ENCODE peak calls at places on chromosomes 3 and 15, in eight cellular contexts. Q, U, W, T, R, D, J and Z are unnamed samples.

GRCh38 chr3:73716418-73716817 is 91.7 kb upstream of the PDZRN3 start:
- DNase-seq in J (no peak), D (no peak), U (no peak), W (no peak), R (no peak), T (no peak), Q (no peak), Z (no peak)

GRCh38 chr15:77623008-77623877 is 9.5 kb downstream of the LINGO1 start:
- DNase-seq in T (no peak), Q (no peak), D (no peak), W (no peak), U (no peak), J (no peak), R (no peak), Z (no peak)

GRCh38 chr15:58559904-58560588 is 128.3 kb downstream of the LIPC start:
- DNase-seq in J (no peak), Q (no peak), D (no peak), W (no peak), T (peak), R (no peak), U (no peak), Z (no peak)

GRCh38 chr3:179454887-179455286 is 3.6 kb upstream of the GNB4 start:
- DNase-seq in T (no peak), Q (no peak), R (no peak), U (no peak), D (no peak), W (no peak), J (peak), Z (no peak)

GRCh38 chr15:69573815-69574472 is 121.3 kb downstream of the RPLP1 start:
- DNase-seq in D (no peak), W (peak), R (no peak), J (peak), U (no peak), Q (peak), T (no peak), Z (no peak)

GRCh38 chr3:58556761-58557181 is 19.8 kb upstream of the ACOX2 start:
- DNase-seq in W (no peak), R (no peak), D (no peak), T (no peak), Q (no peak), J (no peak), U (no peak), Z (no peak)

GRCh38 chr3:129184396-129184656 is 630 bp upstream of the CNBP start:
- DNase-seq in R (peak), Q (peak), U (no peak), W (peak), T (no peak), D (peak), J (no peak), Z (peak)

GRCh38 chr3:134651347-134652041 is 672 bp upstream of the KY start:
- DNase-seq in Q (no peak), W (no peak), J (no peak), D (no peak), U (no peak), R (peak), T (peak), Z (no peak)

GRCh38 chr3:172562881-172563835 is 39.9 kb upstream of the TNFSF10 start:
- DNase-seq in R (peak), D (no peak), J (peak), W (peak), T (no peak), Q (peak), U (no peak), Z (no peak)

GRCh38 chr15:89419370-89419984 is 76.9 kb downstream of the RHCG start:
- DNase-seq in J (peak), Q (peak), W (no peak), T (no peak), U (peak), D (peak), R (peak), Z (peak)

GRCh38 chr3:119403201-119403600 is 60.2 kb downstream of the TMEM39A start:
- DNase-seq in R (no peak), Q (no peak), D (no peak), J (no peak), W (no peak), T (no peak), U (no peak), Z (no peak)

GRCh38 chr3:156687023-156687422 is 12.6 kb downstream of the TIPARP start:
- DNase-seq in R (no peak), T (no peak), D (no peak), W (no peak), Q (no peak), J (no peak), U (no peak), Z (no peak)

GRCh38 chr3:102530443-102531195 is 95.8 kb downstream of the ZPLD1 start:
- DNase-seq in J (peak), W (no peak), Q (no peak), T (no peak), D (no peak), U (no peak), R (no peak), Z (no peak)

GRCh38 chr3:44414517-44415090 is 62.9 kb downstream of the ZNF445 start:
- DNase-seq in T (peak), J (no peak), W (no peak), R (no peak), Q (no peak), U (no peak), D (no peak), Z (no peak)

GRCh38 chr15:99058421-99058870 is 46.4 kb upstream of the SYNM start:
- DNase-seq in U (no peak), T (peak), D (no peak), R (no peak), J (no peak), Q (no peak), W (no peak), Z (no peak)

GRCh38 chr3:124599779-124600693 is 130.2 kb upstream of the UMPS start:
- DNase-seq in J (peak), R (no peak), D (no peak), Q (no peak), W (no peak), T (no peak), U (no peak), Z (no peak)

GRCh38 chr3:128488995-128489859 is 3.8 kb downstream of the GATA2 start:
- DNase-seq in R (peak), W (no peak), D (no peak), Q (peak), T (no peak), U (no peak), J (no peak), Z (peak)

GRCh38 chr3:42539871-42540714 is 37.6 kb downstream of the VIPR1 start:
- DNase-seq in R (peak), Q (peak), J (no peak), D (peak), W (peak), U (peak), T (no peak), Z (peak)

GRCh38 chr15:80031841-80032240 is 27.6 kb upstream of the ZFAND6 start:
- DNase-seq in T (no peak), D (no peak), W (peak), Q (peak), R (no peak), J (no peak), U (no peak), Z (no peak)

GRCh38 chr3:46438831-46439230 is 25.9 kb downstream of the LTF start:
- DNase-seq in J (no peak), Q (no peak), U (no peak), W (no peak), D (no peak), T (no peak), R (no peak), Z (no peak)

GRCh38 chr3:46440531-46441294 is 24.0 kb downstream of the LTF start:
- DNase-seq in T (no peak), W (peak), J (no peak), D (no peak), R (no peak), Q (peak), U (no peak), Z (no peak)

GRCh38 chr3:46448721-46449120 is 16.0 kb downstream of the LTF start:
- DNase-seq in T (no peak), Q (no peak), D (no peak), R (no peak), J (no peak), W (no peak), U (no peak), Z (no peak)

GRCh38 chr3:46447535-46447934 is 17.2 kb downstream of the LTF start:
- DNase-seq in W (no peak), Q (no peak), J (no peak), U (no peak), R (no peak), T (no peak), D (no peak), Z (no peak)

GRCh38 chr3:46442591-46443530 is 21.8 kb downstream of the LTF start:
- DNase-seq in W (peak), T (no peak), D (no peak), R (no peak), Q (no peak), U (no peak), J (peak), Z (peak)
- TF ChIP-seq CTCF in W (peak), T (peak), D (peak), R (no peak), Q (no peak), U (peak), J (peak), Z (peak)

GRCh38 chr3:122679085-122679466 is 1.6 kb upstream of the PARP14 start:
- DNase-seq in J (peak), W (peak), U (peak), R (peak), T (peak), Q (peak), D (peak), Z (peak)

GRCh38 chr3:122678496-122678895 is 2.1 kb upstream of the PARP14 start:
- DNase-seq in U (no peak), W (no peak), J (no peak), R (no peak), T (no peak), D (no peak), Q (no peak), Z (no peak)

GRCh38 chr3:122681294-122682015 is 816 bp downstream of the PARP14 start:
- DNase-seq in T (no peak), R (no peak), W (no peak), J (no peak), Q (no peak), D (no peak), U (no peak), Z (no peak)

GRCh38 chr3:122680381-122681293 is at the start of gene PARP14:
- DNase-seq in R (peak), D (peak), T (no peak), J (peak), W (peak), Q (peak), U (peak), Z (peak)

GRCh38 chr3:122679467-122680291 is 960 bp upstream of the PARP14 start:
- DNase-seq in J (no peak), R (peak), U (no peak), W (peak), Q (no peak), T (no peak), D (no peak), Z (peak)
- TF ChIP-seq CTCF in J (no peak), R (peak), U (peak), W (no peak), Q (peak), T (no peak), D (no peak), Z (no peak)

DNA sequence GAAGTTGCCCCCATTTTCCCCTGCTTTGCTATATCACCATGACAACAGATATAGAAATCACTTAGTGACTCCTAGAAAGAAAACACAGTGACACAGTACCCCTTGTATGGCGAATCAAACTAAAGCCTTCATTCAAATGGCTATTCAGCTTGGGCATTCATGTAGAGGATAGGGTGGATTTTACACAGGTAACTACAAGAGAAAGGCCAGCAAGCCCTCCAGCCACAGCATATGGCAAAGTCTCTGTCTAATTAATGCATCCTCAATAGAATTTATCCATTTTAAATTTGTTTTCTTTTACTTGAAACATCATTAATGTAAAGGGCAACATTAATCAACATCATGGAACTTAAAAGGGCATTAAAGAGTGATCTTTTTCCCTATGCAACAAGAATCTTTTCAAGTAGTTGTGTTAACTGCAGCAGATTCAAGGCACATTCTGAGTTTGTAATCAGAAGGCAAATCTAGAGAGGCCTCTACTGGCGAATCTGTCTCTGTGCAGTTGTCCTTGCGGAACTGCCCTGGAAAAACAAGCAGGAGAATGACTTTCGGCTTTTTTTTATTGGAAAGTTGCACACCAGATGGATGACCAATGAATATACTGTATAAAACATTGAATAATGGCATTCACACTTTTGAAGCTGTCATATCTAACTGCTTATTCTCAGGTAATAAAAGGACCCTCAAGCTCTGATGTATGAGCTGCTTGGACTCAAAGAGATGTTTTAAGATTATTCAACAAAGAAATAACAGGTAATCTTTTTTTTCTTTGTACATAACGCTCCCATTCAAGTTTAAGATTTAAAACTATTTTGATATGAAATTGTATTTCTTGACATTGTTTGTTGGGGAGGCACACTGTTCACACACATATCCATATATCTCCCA is 621.6 kb upstream of the AGTR1 start:
- DNase-seq in W (peak), T (no peak), U (no peak), J (peak), D (no peak), Q (no peak), R (peak), Z (peak)
- TF ChIP-seq CTCF in W (peak), T (peak), U (no peak), J (peak), D (peak), Q (no peak), R (peak), Z (peak)

DNA sequence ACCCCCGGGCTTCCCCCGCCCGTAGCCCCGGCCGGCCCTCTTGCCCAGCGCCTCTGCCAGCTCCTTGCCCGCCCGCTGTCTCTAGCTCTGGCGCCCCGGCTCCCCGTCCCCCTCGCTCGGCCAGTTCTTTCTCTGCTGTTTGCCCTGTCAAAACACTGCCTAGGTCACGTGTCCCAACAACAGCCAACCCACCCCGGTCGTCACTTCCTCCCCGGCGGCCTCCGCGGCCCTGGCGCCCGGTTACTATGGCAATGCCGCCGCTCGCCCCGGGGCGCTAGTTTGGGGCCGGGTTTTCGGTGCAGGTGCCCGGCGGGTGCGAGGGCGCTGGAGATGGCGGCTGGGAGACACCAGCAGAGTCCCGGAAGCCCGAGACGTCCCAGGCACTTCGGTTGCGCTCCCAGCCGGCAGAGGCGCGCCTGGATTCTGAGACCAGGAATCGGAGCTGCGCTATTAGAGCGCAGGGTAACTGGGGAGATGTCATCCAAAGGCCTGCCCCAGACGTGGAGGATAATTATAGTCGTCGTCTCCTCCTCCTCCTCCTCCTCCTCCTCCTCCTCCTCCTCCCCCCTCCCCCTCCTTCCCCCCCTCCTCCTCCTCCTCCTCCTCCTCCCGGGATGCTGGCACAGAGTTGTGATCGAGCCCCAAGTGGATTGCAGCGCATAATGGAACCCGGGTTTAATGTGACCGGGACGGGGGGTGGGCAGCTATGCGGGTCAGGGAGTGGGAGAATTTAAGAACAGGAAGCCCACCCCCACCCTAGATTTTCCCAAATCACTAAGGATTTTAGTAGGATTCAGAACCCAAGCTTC is at the start of gene ATOSA:
- DNase-seq in J (peak), U (peak), W (peak), D (peak), T (peak), Q (peak), R (peak), Z (peak)
- TF ChIP-seq CTCF in J (peak), U (no peak), W (no peak), D (peak), T (peak), Q (no peak), R (no peak), Z (no peak)

GRCh38 chr3:47664519-47664918 is 85.9 kb upstream of the CSPG5 start:
- DNase-seq in R (no peak), J (no peak), D (no peak), Q (no peak), T (no peak), U (no peak), W (peak), Z (no peak)
- TF ChIP-seq CTCF in R (no peak), J (peak), D (peak), Q (no peak), T (peak), U (no peak), W (peak), Z (peak)

GRCh38 chr3:100761211-100761921 is 52.1 kb downstream of the TFG start:
- DNase-seq in U (no peak), Q (peak), W (peak), D (no peak), R (no peak), T (no peak), J (no peak), Z (no peak)
- TF ChIP-seq CTCF in U (no peak), Q (peak), W (peak), D (peak), R (no peak), T (peak), J (peak), Z (no peak)

GRCh38 chr3:139521144-139521543 is 18.4 kb downstream of the RBP1 start:
- DNase-seq in T (no peak), W (no peak), J (no peak), D (no peak), U (no peak), Q (no peak), R (no peak), Z (no peak)

GRCh38 chr3:139523718-139524117 is 15.8 kb downstream of the RBP1 start:
- DNase-seq in W (no peak), Q (no peak), U (no peak), D (no peak), T (peak), R (no peak), J (no peak), Z (no peak)

GRCh38 chr3:139523166-139523565 is 16.4 kb downstream of the RBP1 start:
- DNase-seq in U (no peak), W (no peak), Q (no peak), D (no peak), R (no peak), J (no peak), T (peak), Z (no peak)

GRCh38 chr3:139521811-139522210 is 17.7 kb downstream of the RBP1 start:
- DNase-seq in D (no peak), U (no peak), Q (no peak), W (no peak), T (no peak), J (no peak), R (no peak), Z (no peak)

GRCh38 chr3:139522421-139522820 is 17.1 kb downstream of the RBP1 start:
- DNase-seq in T (no peak), W (no peak), U (no peak), D (no peak), R (no peak), Q (no peak), J (no peak), Z (no peak)
- TF ChIP-seq CTCF in T (no peak), W (no peak), U (no peak), D (peak), R (no peak), Q (no peak), J (peak), Z (no peak)

GRCh38 chr3:170811515-170811914 is 58.5 kb downstream of the RPL22L1 start:
- DNase-seq in Q (no peak), R (no peak), U (no peak), J (peak), T (no peak), W (no peak), D (no peak), Z (no peak)

GRCh38 chr3:170806676-170807075 is 63.3 kb downstream of the RPL22L1 start:
- DNase-seq in Q (no peak), R (no peak), T (no peak), D (no peak), J (no peak), W (no peak), U (no peak), Z (no peak)

GRCh38 chr3:170808041-170808440 is 62.0 kb downstream of the RPL22L1 start:
- DNase-seq in J (peak), D (no peak), W (no peak), Q (no peak), U (no peak), R (no peak), T (no peak), Z (no peak)

GRCh38 chr3:170809975-170810357 is 60.0 kb downstream of the RPL22L1 start:
- DNase-seq in D (no peak), J (peak), U (no peak), R (no peak), T (no peak), Q (no peak), W (no peak), Z (no peak)

GRCh38 chr3:170809021-170809974 is 60.7 kb downstream of the RPL22L1 start:
- DNase-seq in J (peak), W (peak), D (peak), T (no peak), Q (peak), R (peak), U (no peak), Z (peak)
- TF ChIP-seq CTCF in J (peak), W (peak), D (peak), T (peak), Q (no peak), R (peak), U (no peak), Z (peak)

DNA sequence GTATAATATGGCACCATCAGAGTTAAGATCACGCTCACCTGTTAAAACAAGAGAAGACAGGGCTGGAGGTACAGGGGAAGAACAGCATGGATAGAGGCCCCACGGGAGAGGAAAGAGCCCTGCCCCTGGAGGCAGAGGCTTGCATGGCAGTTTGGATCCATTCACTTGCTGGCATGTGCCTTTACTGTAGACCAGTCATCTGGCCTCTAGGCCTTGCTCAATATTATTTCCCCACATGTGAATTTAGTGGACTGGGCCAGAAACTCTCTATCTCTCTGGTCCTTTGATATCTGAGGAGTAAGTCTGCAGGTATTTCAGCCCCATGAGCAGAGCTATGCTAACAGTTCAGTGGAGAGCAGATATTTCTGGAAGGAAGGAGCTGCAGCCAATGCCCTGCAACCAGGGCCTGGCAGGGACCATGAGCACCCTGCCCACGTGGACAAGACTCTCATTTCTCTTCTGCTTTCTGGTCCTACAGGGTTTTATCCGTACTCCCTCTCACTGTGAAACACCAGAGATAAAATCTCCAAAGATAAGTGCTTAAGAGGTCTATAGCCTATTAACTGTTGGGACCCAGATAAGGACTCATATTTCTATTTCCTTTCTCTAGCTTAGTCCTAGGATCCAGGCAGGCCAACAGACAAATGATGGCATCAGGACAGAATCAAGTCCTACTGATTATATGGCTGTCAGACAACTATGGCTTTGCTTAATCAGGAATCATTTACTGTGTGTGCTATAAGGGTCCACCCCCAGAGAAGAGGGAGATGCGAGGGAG is 65.0 kb downstream of the CLDN11 start:
- DNase-seq in J (no peak), U (no peak), R (no peak), D (no peak), W (no peak), Q (no peak), T (no peak), Z (no peak)
- TF ChIP-seq CTCF in J (peak), U (no peak), R (no peak), D (peak), W (peak), Q (no peak), T (no peak), Z (no peak)